ENCODE peak calls at places on chromosomes 5 and 9, in ten cellular contexts. P, R, Z, G, U, V, S, A, Q and O are unnamed samples.

GRCh38 chr5:173689713-173690360 is 73.4 kb upstream of the BOD1 start:
- DNase-seq in P (peak), R (peak), Z (no peak), G (no peak), U (no peak), V (no peak), S (peak), A (no peak), Q (no peak), O (no peak)

GRCh38 chr5:132557425-132557805 is 638 bp downstream of the RAD50 start:
- DNase-seq in P (peak), R (peak), Z (peak), G (no peak), U (no peak), V (peak), S (peak), A (peak), Q (peak), O (no peak)

GRCh38 chr9:98323051-98323830 is 67.8 kb upstream of the TBC1D2 start:
- DNase-seq in P (no peak), R (no peak), Z (no peak), G (no peak), U (no peak), V (no peak), S (peak), A (no peak), Q (no peak), O (no peak)

GRCh38 chr9:27599102-27599501 is 25.8 kb upstream of the C9orf72 start:
- DNase-seq in P (no peak), R (no peak), Z (no peak), G (no peak), U (no peak), V (no peak), S (no peak), A (no peak), Q (no peak), O (no peak)

GRCh38 chr5:14728109-14728938 is 63.8 kb downstream of the OTULIN start:
- DNase-seq in P (no peak), R (no peak), Z (no peak), G (no peak), U (no peak), V (no peak), S (peak), A (no peak), Q (no peak), O (peak)

GRCh38 chr5:150138551-150139265 is 16.9 kb downstream of the PDGFRB start:
- DNase-seq in P (no peak), R (peak), Z (no peak), G (peak), U (no peak), V (peak), S (peak), A (peak), Q (peak), O (peak)

GRCh38 chr9:29044959-29045358 is 1471.7 kb upstream of the C9orf72 start:
- DNase-seq in P (no peak), R (no peak), Z (no peak), G (no peak), U (no peak), V (no peak), S (no peak), A (no peak), Q (no peak), O (no peak)

GRCh38 chr9:137731216-137731946 is 112.6 kb downstream of the EHMT1 start:
- DNase-seq in P (no peak), R (no peak), Z (no peak), G (no peak), U (no peak), V (no peak), S (peak), A (peak), Q (no peak), O (no peak)

DNA sequence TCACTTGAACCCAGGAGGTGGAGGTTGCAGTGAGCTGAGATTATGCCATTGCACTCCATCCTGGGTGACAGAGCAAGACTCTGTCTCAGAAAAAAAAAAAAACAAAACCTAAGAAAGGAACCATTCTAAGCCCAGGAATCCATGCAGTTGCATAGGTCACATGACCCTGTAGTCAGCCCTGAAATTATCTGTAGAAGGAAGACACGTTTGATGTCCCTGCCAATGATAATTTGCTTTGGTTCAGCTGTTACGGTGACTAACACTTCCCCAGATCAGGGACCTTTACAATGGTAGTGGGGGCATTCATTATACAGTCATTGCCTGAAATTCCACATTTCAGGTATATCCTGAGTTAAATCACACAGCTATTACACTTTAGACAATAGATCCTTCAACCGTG is 50.5 kb downstream of the PRKACG start:
- DNase-seq in P (no peak), R (no peak), Z (no peak), G (no peak), U (no peak), V (no peak), S (no peak), A (no peak), Q (no peak), O (no peak)
- H3K27ac ChIP-seq in P (no peak), R (no peak), Z (peak), G (no peak), U (no peak), V (no peak), S (no peak), A (no peak), Q (no peak), O (no peak)

DNA sequence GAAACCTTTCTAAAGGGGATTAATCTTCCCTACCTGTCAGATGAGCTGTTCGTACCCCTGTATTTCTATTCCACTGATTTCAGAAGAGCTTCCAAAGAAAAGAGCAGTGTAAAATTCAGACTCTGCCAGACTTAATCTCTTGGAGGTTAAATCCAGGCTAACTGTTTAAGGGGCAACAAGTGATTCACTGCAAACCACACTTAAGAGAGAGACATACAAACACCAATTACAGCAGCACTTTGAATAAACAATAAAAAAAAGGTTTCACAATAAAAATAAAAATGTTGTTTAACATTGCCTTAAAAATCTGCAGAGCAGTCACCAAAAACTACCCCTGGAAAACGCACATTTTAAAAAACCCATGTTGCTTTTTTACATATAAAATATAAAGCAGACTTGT is 3.2 kb downstream of the ROR2 start:
- DNase-seq in P (no peak), R (no peak), Z (no peak), G (no peak), U (no peak), V (no peak), S (no peak), A (no peak), Q (no peak), O (no peak)
- H3K27ac ChIP-seq in P (no peak), R (no peak), Z (peak), G (no peak), U (no peak), V (no peak), S (no peak), A (no peak), Q (peak), O (no peak)

GRCh38 chr9:70470050-70471015 is 55.9 kb upstream of the KLF9 start:
- DNase-seq in P (peak), R (peak), Z (no peak), G (no peak), U (no peak), V (peak), S (no peak), A (no peak), Q (no peak), O (peak)
- H3K27ac ChIP-seq in P (no peak), R (peak), Z (peak), G (peak), U (no peak), V (peak), S (no peak), A (peak), Q (no peak), O (peak)

GRCh38 chr5:127871448-127872153 is 168.4 kb downstream of the CCDC192 start:
- DNase-seq in P (no peak), R (no peak), Z (no peak), G (no peak), U (no peak), V (no peak), S (no peak), A (no peak), Q (no peak), O (no peak)

GRCh38 chr5:127867006-127867788 is 164.0 kb downstream of the CCDC192 start:
- DNase-seq in P (no peak), R (no peak), Z (no peak), G (no peak), U (no peak), V (no peak), S (no peak), A (no peak), Q (no peak), O (no peak)

GRCh38 chr5:127875235-127876021 is 172.2 kb downstream of the CCDC192 start:
- DNase-seq in P (peak), R (peak), Z (no peak), G (no peak), U (peak), V (peak), S (peak), A (peak), Q (no peak), O (peak)

GRCh38 chr5:127872494-127872893 is 169.3 kb downstream of the CCDC192 start:
- DNase-seq in P (no peak), R (no peak), Z (no peak), G (no peak), U (no peak), V (no peak), S (no peak), A (no peak), Q (no peak), O (no peak)

GRCh38 chr5:127870914-127871313 is 167.7 kb downstream of the CCDC192 start:
- DNase-seq in P (no peak), R (peak), Z (peak), G (peak), U (no peak), V (peak), S (no peak), A (peak), Q (peak), O (peak)
- H3K27ac ChIP-seq in P (no peak), R (no peak), Z (peak), G (peak), U (no peak), V (peak), S (no peak), A (peak), Q (no peak), O (peak)

DNA sequence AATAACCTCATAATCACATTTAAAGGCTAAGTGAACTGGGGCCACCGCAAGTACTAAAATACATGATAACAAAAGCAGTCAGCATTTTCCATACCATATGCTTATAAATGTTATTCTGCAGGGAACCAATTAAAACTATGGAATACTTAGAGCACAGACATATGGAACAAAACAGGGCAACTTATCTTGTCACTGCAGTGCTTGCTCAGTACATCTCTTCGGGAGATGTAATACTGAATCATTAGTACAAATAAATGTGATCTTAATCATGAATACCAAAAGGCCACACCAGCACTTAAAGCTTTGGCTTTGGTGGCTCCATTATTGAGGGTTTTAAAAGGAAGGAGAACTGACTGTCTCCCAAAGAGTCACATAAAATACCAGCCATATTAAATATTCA is 32.1 kb downstream of the PRUNE2 start:
- DNase-seq in P (no peak), R (no peak), Z (no peak), G (no peak), U (no peak), V (no peak), S (no peak), A (no peak), Q (no peak), O (no peak)
- H3K27ac ChIP-seq in P (no peak), R (no peak), Z (peak), G (peak), U (no peak), V (no peak), S (no peak), A (no peak), Q (no peak), O (peak)

DNA sequence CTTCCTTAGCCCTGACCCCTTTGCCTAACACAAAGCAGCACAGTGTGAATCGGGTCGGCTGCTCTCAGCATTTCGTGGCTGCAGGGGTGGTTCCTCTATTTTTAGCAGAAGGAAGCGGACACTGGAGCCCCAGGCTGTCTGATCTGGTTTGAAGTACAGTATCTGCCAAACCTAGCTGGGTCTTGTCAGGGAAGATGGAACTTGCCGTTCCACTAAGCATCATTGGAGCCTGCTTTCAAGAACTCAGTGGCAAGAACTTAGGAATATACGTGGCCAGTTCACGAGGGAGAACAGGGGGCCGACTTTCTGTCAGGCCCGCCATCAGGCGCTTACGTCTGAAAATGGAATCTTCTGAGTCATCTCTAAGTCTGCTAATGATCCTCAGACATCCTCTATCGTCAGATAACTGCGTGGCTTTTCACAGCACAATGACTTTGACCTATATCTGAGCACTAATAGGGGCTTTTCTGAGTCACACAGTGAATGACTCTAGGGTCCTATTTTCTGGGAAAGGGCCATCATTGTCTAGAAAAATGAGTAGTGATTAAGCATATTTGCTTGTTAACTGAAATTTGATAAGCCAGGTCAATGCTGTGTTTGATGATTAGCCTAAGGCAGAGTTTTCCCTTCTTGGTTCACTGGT is 43.3 kb upstream of the NCS1 start:
- DNase-seq in P (peak), R (no peak), Z (no peak), G (peak), U (peak), V (peak), S (no peak), A (peak), Q (peak), O (peak)
- H3K27ac ChIP-seq in P (peak), R (peak), Z (peak), G (peak), U (peak), V (peak), S (peak), A (peak), Q (peak), O (peak)

DNA sequence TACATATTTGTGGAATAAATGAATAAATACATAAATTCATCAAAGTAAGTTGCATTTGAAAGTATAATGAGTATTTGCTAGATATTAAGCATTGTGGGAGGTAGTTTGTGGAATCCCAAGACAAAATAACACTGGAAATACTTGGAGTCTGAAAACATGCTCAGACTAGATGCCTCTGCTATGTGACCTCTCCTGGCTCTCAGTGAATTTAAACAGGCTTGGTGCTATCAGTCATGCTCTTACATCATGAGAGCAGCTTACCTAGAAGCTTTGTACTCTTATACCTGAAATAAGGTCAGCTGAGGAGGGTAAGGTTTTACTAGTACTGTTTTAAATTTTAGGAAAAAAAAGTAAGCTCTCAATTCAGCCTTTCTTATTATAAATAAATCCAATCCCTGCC is 37.1 kb upstream of the RANBP6 start:
- DNase-seq in P (no peak), R (no peak), Z (no peak), G (no peak), U (no peak), V (no peak), S (no peak), A (no peak), Q (no peak), O (no peak)
- H3K27ac ChIP-seq in P (no peak), R (no peak), Z (no peak), G (no peak), U (no peak), V (no peak), S (no peak), A (no peak), Q (no peak), O (no peak)

GRCh38 chr9:125008599-125008998 is 67.7 kb upstream of the GOLGA1 start:
- DNase-seq in P (no peak), R (no peak), Z (no peak), G (no peak), U (no peak), V (no peak), S (no peak), A (no peak), Q (no peak), O (no peak)

DNA sequence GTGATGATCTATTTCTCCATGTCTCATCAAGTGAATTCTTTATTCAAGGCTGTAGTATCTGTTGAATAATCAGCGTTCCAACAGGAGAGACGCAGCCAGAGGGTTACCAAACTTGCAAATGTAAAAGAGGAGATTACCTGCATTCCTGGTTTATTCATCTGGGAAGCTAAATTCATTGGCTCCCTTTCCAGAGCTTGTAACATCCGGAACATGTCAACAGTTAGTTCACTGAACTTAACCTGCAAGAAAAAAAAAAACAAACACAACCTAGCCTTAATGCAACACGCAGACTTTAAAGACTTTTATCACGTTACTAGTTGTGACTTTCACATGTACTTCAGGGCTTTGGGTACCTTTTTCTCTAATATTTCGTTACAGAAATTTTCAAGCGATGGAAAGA is 62.4 kb upstream of the GOLGA1 start:
- DNase-seq in P (no peak), R (no peak), Z (no peak), G (no peak), U (no peak), V (no peak), S (no peak), A (no peak), Q (no peak), O (no peak)
- H3K27ac ChIP-seq in P (no peak), R (no peak), Z (no peak), G (no peak), U (no peak), V (no peak), S (no peak), A (no peak), Q (no peak), O (no peak)

GRCh38 chr9:93141771-93142483 is 7.9 kb upstream of the NINJ1 start:
- DNase-seq in P (no peak), R (no peak), Z (no peak), G (no peak), U (no peak), V (no peak), S (no peak), A (no peak), Q (no peak), O (no peak)
- H3K27ac ChIP-seq in P (no peak), R (no peak), Z (no peak), G (peak), U (peak), V (no peak), S (no peak), A (peak), Q (no peak), O (no peak)

DNA sequence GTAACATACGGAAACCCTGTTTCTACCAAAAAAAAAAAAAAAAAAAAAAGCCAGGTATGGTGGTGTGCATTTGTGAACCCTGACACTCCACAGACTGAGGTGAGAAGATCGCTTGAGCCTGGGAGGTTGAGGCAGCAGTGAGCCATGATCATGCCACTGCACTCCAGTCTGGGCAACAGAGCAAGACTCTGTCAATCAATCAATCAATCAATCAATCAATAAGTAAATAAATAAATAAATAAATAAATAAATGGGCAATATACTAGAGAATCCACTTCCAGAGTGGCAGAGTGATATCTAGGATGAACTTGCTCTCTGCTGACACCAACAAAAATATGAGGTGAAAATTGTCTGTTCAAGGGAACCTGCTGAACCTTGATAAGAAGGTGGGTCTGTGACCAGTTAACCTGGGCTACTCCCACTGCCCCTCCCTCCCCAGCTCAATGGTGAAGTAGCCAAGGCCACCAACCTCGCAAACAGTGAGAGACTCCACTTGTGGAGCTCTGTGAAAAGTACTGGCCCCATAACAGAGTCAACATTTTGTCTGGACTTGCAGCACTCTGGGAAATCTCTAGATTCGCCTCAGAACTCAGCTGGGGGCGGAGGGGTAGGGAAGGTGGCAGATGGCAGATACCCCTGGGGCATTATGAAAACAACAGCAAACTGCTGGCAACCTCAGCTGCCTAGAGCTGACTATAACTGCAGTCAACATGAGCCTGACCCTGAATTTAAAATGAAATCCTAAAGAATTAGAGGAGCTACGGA is 163.7 kb downstream of the ROR2 start:
- DNase-seq in P (no peak), R (no peak), Z (peak), G (no peak), U (no peak), V (no peak), S (peak), A (no peak), Q (peak), O (no peak)
- H3K27ac ChIP-seq in P (no peak), R (no peak), Z (peak), G (no peak), U (no peak), V (no peak), S (peak), A (no peak), Q (no peak), O (no peak)